ENCODE peak calls at places on chromosomes 2 and 18, in five cellular contexts. Q, I, J, N and U are unnamed samples.

GRCh38 chr2:113976277-113976928 is 86.5 kb downstream of the ACTR3 start:
- DNase-seq in N (no peak), J (no peak), Q (no peak), I (no peak), U (no peak)

GRCh38 chr2:24898122-24899109 is 21.6 kb downstream of the ADCY3 start:
- DNase-seq in J (no peak), I (no peak), N (no peak), Q (no peak), U (no peak)

GRCh38 chr2:239264838-239265651 is 135.8 kb downstream of the HDAC4 start:
- DNase-seq in N (no peak), J (peak), Q (peak), I (peak), U (peak)

GRCh38 chr18:35588995-35589394 is 7.5 kb downstream of the GALNT1 start:
- DNase-seq in I (no peak), J (no peak), N (no peak), Q (no peak), U (no peak)

GRCh38 chr18:1053654-1054315 is 149.1 kb downstream of the ADCYAP1 start:
- DNase-seq in N (no peak), I (no peak), Q (no peak), J (no peak), U (no peak)

GRCh38 chr2:237235383-237236095 is 149.8 kb downstream of the COPS8 start:
- DNase-seq in I (peak), N (no peak), J (no peak), Q (peak), U (peak)

GRCh38 chr2:242034138-242034537 is 164.6 kb downstream of the RTP5 start:
- DNase-seq in N (no peak), I (no peak), Q (no peak), J (no peak), U (no peak)

GRCh38 chr2:5203356-5203755 is 488.8 kb upstream of the SOX11 start:
- DNase-seq in N (no peak), J (no peak), Q (no peak), I (no peak), U (no peak)

GRCh38 chr2:5287558-5288334 is 404.4 kb upstream of the SOX11 start:
- DNase-seq in I (no peak), J (no peak), N (no peak), Q (no peak), U (no peak)

GRCh38 chr2:10079192-10079930 is 850 bp downstream of the CYS1 start:
- DNase-seq in I (peak), J (no peak), N (peak), Q (peak), U (peak)

GRCh38 chr2:181407171-181407570 is 50.0 kb upstream of the ITGA4 start:
- DNase-seq in J (no peak), Q (no peak), I (no peak), N (no peak), U (no peak)

GRCh38 chr2:110852051-110852450 is 119.7 kb downstream of the ACOXL start:
- DNase-seq in Q (no peak), N (no peak), J (no peak), I (no peak), U (no peak)

GRCh38 chr2:7029291-7030059 is 112.3 kb downstream of the RNF144A start:
- DNase-seq in I (no peak), N (no peak), J (no peak), Q (no peak), U (no peak)

GRCh38 chr2:7032371-7032770 is 115.2 kb downstream of the RNF144A start:
- DNase-seq in N (peak), I (no peak), J (no peak), Q (no peak), U (no peak)

GRCh38 chr2:7030810-7031209 is 113.6 kb downstream of the RNF144A start:
- DNase-seq in Q (no peak), J (no peak), N (peak), I (no peak), U (no peak)

GRCh38 chr2:7033136-7033960 is 116.1 kb downstream of the RNF144A start:
- DNase-seq in J (no peak), Q (no peak), I (no peak), N (peak), U (no peak)

DNA sequence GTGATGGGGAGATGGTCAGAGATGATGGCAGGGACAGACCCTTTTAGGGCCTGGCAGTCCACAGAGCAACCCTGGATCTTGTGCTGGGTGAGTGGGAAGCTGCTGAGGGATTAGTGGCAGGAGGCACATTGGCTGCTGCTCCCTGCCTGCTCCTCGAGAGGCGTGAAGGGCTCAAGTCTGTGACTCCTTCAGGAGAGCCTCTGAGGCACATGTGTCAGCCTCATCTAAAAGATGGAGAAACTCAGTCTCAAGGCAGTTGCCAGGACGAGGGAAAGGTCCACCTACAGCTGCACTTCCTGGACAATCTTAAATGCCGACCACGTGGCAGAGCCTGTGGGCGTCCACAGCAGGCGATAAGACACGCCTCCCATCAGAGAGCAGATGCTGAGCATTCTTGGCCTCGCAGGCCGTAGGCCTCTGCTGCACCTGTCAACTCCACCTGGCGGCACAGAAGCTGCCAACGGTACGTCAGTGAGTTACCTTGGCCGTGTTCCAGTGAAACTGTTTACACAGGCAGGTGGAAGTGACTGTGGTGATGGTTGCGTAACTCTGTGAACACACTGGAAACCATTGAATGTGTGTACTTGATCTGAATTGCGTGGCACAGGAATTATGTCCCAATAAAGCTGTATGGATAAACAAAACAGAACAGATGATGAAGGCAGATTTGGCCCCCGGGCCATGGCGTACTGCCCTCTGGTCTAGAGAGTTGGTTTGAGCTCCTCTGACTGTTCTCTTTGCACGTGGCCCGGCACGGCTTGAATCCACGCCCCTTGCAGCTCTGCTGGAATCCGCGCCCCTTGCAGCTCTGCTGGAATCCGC is 114.4 kb downstream of the RNF144A start:
- DNase-seq in J (peak), I (no peak), N (peak), Q (peak), U (no peak)
- TF ChIP-seq CTCF in J (no peak), I (no peak), N (peak), Q (no peak), U (no peak)

GRCh38 chr2:234288974-234289455 is 207.9 kb downstream of the ARL4C start:
- DNase-seq in N (peak), I (peak), Q (peak), J (peak), U (no peak)
- TF ChIP-seq CTCF in N (peak), I (peak), Q (peak), J (peak), U (peak)

GRCh38 chr18:9665311-9665710 is 42.8 kb upstream of the RAB31 start:
- DNase-seq in J (no peak), Q (no peak), N (no peak), I (no peak), U (no peak)
- TF ChIP-seq CTCF in J (no peak), Q (no peak), N (no peak), I (no peak), U (no peak)

GRCh38 chr2:40179801-40180200 is 272.1 kb downstream of the SLC8A1 start:
- DNase-seq in Q (no peak), I (no peak), J (no peak), N (no peak), U (no peak)

GRCh38 chr2:40178971-40179370 is 272.9 kb downstream of the SLC8A1 start:
- DNase-seq in I (peak), J (no peak), Q (no peak), N (no peak), U (peak)

GRCh38 chr2:40181855-40182254 is 270.0 kb downstream of the SLC8A1 start:
- DNase-seq in J (no peak), Q (no peak), I (no peak), N (no peak), U (no peak)

GRCh38 chr2:40177366-40177765 is 274.5 kb downstream of the SLC8A1 start:
- DNase-seq in I (peak), J (no peak), N (no peak), Q (no peak), U (no peak)

GRCh38 chr2:40178171-40178778 is 273.6 kb downstream of the SLC8A1 start:
- DNase-seq in Q (no peak), I (no peak), N (no peak), J (no peak), U (no peak)
- TF ChIP-seq CTCF in Q (no peak), I (no peak), N (no peak), J (no peak), U (peak)

GRCh38 chr18:42471886-42472285 is 516.9 kb downstream of the PIK3C3 start:
- DNase-seq in Q (no peak), I (no peak), N (no peak), J (no peak), U (no peak)

GRCh38 chr18:42477261-42477660 is 522.2 kb downstream of the PIK3C3 start:
- DNase-seq in I (no peak), Q (no peak), N (no peak), J (no peak), U (no peak)

GRCh38 chr18:42474577-42474976 is 519.5 kb downstream of the PIK3C3 start:
- DNase-seq in N (no peak), I (no peak), Q (no peak), J (no peak), U (no peak)

GRCh38 chr18:42473611-42474010 is 518.6 kb downstream of the PIK3C3 start:
- DNase-seq in J (no peak), I (no peak), N (no peak), Q (no peak), U (no peak)
- TF ChIP-seq CTCF in J (no peak), I (no peak), N (no peak), Q (no peak), U (no peak)

GRCh38 chr2:227610123-227610522 is 4.5 kb downstream of the SCYGR3 start:
- DNase-seq in J (no peak), N (no peak), Q (no peak), I (no peak), U (no peak)
- TF ChIP-seq CTCF in J (no peak), N (no peak), Q (no peak), I (no peak), U (no peak)

GRCh38 chr2:158460632-158461297 is 4.0 kb downstream of the PKP4 start:
- DNase-seq in J (no peak), N (no peak), Q (no peak), I (peak), U (no peak)

GRCh38 chr2:158467248-158467647 is 10.5 kb downstream of the PKP4 start:
- DNase-seq in I (no peak), J (no peak), N (no peak), Q (no peak), U (no peak)

GRCh38 chr2:158463496-158464095 is 6.8 kb downstream of the PKP4 start:
- DNase-seq in J (no peak), I (peak), Q (no peak), N (no peak), U (no peak)

GRCh38 chr2:158459161-158460003 is 2.6 kb downstream of the PKP4 start:
- DNase-seq in J (no peak), N (no peak), I (no peak), Q (no peak), U (no peak)

DNA sequence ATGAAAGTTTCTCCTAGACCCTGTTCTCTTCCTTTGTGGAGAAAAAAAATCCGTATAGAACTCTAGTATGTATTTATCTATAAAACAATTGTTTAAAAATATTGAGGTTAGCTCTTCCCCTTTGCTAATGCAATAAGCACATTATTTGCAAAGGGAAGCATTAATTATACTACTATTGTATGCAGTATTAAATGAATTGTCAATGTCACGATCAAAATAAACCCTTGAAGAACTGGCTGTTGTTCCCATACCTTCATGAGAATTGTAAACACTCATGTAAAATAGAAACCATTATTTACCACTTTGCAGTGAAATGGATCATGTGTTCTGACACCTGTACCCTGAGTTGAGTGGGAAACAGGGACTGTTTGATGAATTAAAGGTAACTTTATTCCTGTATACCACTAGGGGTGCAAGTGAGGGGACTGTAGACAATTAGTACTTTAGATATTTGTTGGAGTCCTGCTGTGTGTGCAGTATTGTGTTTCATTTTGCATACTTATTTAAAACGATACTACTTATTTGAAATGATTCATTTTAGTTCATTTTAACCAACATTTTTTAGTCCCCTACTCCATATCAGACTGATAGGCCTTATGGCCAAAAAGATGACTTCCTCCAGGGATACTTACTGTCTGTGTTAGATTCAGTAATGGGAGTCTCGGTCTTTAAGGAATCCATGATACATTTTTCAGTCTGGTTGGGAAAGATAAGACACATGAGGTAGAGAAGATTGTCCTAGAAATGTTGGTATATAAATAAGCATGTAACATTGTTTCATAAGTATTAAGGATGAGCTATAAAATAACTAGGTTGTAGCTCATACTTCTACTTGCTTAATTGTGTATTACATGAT is 7.9 kb downstream of the PKP4 start:
- DNase-seq in I (no peak), N (no peak), Q (no peak), J (no peak), U (no peak)
- TF ChIP-seq CTCF in I (peak), N (no peak), Q (peak), J (no peak), U (peak)

GRCh38 chr2:101063352-101063751 is 61.3 kb downstream of the RPL31 start:
- DNase-seq in I (peak), N (no peak), Q (no peak), J (no peak), U (peak)
- TF ChIP-seq CTCF in I (no peak), N (no peak), Q (no peak), J (no peak), U (no peak)

GRCh38 chr2:219177594-219178376 is at the start of gene RETREG2:
- DNase-seq in J (peak), I (peak), N (peak), Q (peak), U (peak)
- TF ChIP-seq CTCF in J (peak), I (peak), N (peak), Q (peak), U (peak)

DNA sequence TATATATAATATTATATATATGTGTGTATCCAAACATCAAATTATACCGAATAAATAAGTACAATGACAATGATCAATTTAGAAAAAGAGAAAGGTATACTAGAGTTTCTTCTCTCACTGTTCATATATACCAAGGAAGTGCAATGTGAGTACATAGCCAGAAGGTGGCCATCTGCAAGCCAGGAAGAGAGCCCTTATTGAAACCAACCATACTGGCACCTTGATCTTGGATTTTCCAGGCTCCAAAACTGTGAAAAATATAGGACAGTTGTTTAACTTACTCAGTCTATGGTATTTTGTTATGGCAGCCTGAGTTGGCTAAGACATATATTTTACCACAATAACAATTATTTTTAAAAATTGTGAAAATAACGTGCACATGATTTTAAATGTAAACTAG is 1490.2 kb upstream of the SLC39A10 start:
- DNase-seq in I (peak), J (no peak), Q (no peak), N (no peak), U (no peak)
- TF ChIP-seq CTCF in I (peak), J (no peak), Q (peak), N (no peak), U (peak)